ENCODE peak calls at places on chromosome 20, in five cellular contexts. G is Peyer's patch, V is OCI-LY7, U is left lung, K is mesenchymal stem cell. Z is an unnamed sample.

GRCh38 chr20:35721219-35721618 is 20.8 kb downstream of the RBM39 start:
- DNase-seq in G (no peak), V (no peak), U (no peak), K (no peak), Z (no peak)

GRCh38 chr20:33793011-33793931 is 17.9 kb upstream of the CHMP4B start:
- DNase-seq in G (no peak), V (no peak), U (peak; percentile 34), K (peak; percentile 65), Z (peak; percentile 71)

GRCh38 chr20:4820833-4821518 is 99.3 kb downstream of the PRND start:
- DNase-seq in G (no peak), V (no peak), U (no peak), K (peak; percentile 12), Z (no peak)

GRCh38 chr20:44598413-44599290 is 16.3 kb downstream of the PKIG start:
- DNase-seq in G (peak; percentile 50), V (peak; percentile 40), U (no peak), K (peak; percentile 39), Z (peak; percentile 64)

GRCh38 chr20:54194724-54195438 is 13.0 kb upstream of the PFDN4 start:
- DNase-seq in G (no peak), V (no peak), U (no peak), K (no peak), Z (no peak)

GRCh38 chr20:35768731-35769664 is 2.8 kb upstream of the PHF20 start:
- DNase-seq in G (peak; percentile 94), V (no peak), U (peak; percentile 93), K (peak; percentile 99), Z (peak; percentile 97)

GRCh38 chr20:35506872-35507638 is 22.4 kb downstream of the C20orf173 start:
- DNase-seq in G (no peak), V (no peak), U (no peak), K (peak; percentile 38), Z (no peak)

GRCh38 chr20:2379511-2380229 is 1.0 kb upstream of the TGM6 start:
- DNase-seq in G (no peak), V (peak; percentile 2), U (no peak), K (no peak), Z (no peak)

GRCh38 chr20:1434571-1435336 is 31.9 kb downstream of the NSFL1C start:
- DNase-seq in G (peak; percentile 86), V (peak; percentile 92), U (peak; percentile 64), K (peak; percentile 97), Z (no peak)

GRCh38 chr20:35699127-35699913 is at the start of the genes NFS1 and ROMO1:
- DNase-seq in G (peak; percentile 94), V (peak; percentile 92), U (peak; percentile 85), K (peak; percentile 91), Z (peak; percentile 89)

GRCh38 chr20:39623584-39624234 is 661.6 kb downstream of the DHX35 start:
- DNase-seq in G (no peak), V (no peak), U (no peak), K (no peak), Z (no peak)

GRCh38 chr20:58438970-58439808 is 50.2 kb downstream of the VAPB start:
- DNase-seq in G (no peak), V (no peak), U (no peak), K (no peak), Z (no peak)

GRCh38 chr20:34872604-34873224 is at the start of gene GGT7:
- DNase-seq in G (peak; percentile 94), V (peak; percentile 88), U (peak; percentile 84), K (peak; percentile 70), Z (peak; percentile 81)

GRCh38 chr20:21571841-21572690 is 58.2 kb upstream of the NKX2-2 start:
- DNase-seq in G (peak; percentile 50), V (peak; percentile 40), U (no peak), K (peak; percentile 1), Z (no peak)

GRCh38 chr20:3080939-3081388 is 3.6 kb downstream of the AVP start:
- DNase-seq in G (no peak), V (no peak), U (peak; percentile 47), K (no peak), Z (peak; percentile 84)

GRCh38 chr20:58042626-58043025 is 185.8 kb downstream of the ANKRD60 start:
- DNase-seq in G (no peak), V (no peak), U (no peak), K (no peak), Z (no peak)

GRCh38 chr20:52789716-52790115 is 182.4 kb upstream of the TSHZ2 start:
- DNase-seq in G (no peak), V (no peak), U (no peak), K (no peak), Z (no peak)

GRCh38 chr20:54980321-54980960 is 505.0 kb downstream of the DOK5 start:
- DNase-seq in G (no peak), V (peak; percentile 4), U (no peak), K (no peak), Z (no peak)

GRCh38 chr20:3818155-3819151 is 1.9 kb upstream of the AP5S1 start:
- DNase-seq in G (peak; percentile 85), V (peak; percentile 79), U (peak; percentile 78), K (peak; percentile 92), Z (peak; percentile 82)

GRCh38 chr20:25321991-25322390 is 68.6 kb downstream of the ABHD12 start:
- DNase-seq in G (no peak), V (no peak), U (no peak), K (peak; percentile 59), Z (no peak)

GRCh38 chr20:57405236-57406016 is 14.2 kb downstream of the RBM38 start:
- DNase-seq in G (no peak), V (no peak), U (no peak), K (no peak), Z (peak; percentile 42)

GRCh38 chr20:58511364-58511763 is 3.8 kb downstream of the APCDD1L start:
- DNase-seq in G (no peak), V (no peak), U (no peak), K (peak; percentile 60), Z (no peak)

GRCh38 chr20:18904624-18905023 is 91.0 kb downstream of the SCP2D1 start:
- DNase-seq in G (no peak), V (no peak), U (no peak), K (no peak), Z (no peak)

GRCh38 chr20:46438156-46438750 is 31.8 kb upstream of the ELMO2 start:
- DNase-seq in G (no peak), V (peak; percentile 36), U (no peak), K (peak; percentile 34), Z (no peak)

GRCh38 chr20:55057779-55058415 is 582.5 kb downstream of the DOK5 start:
- DNase-seq in G (peak; percentile 49), V (no peak), U (no peak), K (no peak), Z (peak; percentile 21)

GRCh38 chr20:12570371-12570770 is 438.4 kb upstream of the SPTLC3 start:
- DNase-seq in G (no peak), V (peak; percentile 18), U (no peak), K (peak; percentile 36), Z (no peak)

GRCh38 chr20:8678098-8678776 is 390.6 kb upstream of the PLCB4 start:
- DNase-seq in G (no peak), V (no peak), U (no peak), K (no peak), Z (no peak)

DNA sequence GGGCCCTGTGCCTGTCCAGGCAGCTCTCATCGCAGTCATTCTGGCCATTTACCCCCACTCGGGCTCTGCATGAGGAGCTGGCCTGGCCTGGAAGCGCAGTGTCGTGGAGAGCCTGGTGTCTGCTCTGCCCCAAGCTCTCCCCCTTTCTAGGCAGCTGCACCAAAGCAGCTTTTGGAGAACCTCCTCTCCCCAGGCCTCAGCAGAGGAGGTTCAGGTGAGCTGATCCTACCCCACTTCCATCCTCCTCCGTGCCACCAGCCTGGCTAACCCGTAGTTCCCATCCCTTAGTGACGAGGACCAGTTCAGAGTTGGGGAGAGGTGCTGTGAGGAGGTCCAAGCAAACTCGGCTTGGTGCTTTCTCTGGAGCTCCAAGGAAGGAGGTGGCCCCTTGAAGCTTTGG is 30.5 kb upstream of the PHACTR3 start:
- DNase-seq in G (no peak), V (no peak), U (no peak), K (no peak), Z (no peak)
- H3K4me1 ChIP-seq in G (no peaks in the 10 kb centered on the region), V (no peaks in the 10 kb centered on the region), U (peaks cover 3% of the 10 kb centered on the region), K (no peaks in the 10 kb centered on the region), Z (no peaks in the 10 kb centered on the region)

GRCh38 chr20:32474009-32474716 is 111.0 kb downstream of the NOL4L start:
- DNase-seq in G (no peak), V (no peak), U (peak; percentile 70), K (no peak), Z (no peak)
- H3K4me3 ChIP-seq in G (peak overlapping the region; percentile 52), V (no peak overlapping the region), U (no peak overlapping the region), K (peak overlapping the region; percentile 80), Z (peak overlapping the region; percentile 2)

DNA sequence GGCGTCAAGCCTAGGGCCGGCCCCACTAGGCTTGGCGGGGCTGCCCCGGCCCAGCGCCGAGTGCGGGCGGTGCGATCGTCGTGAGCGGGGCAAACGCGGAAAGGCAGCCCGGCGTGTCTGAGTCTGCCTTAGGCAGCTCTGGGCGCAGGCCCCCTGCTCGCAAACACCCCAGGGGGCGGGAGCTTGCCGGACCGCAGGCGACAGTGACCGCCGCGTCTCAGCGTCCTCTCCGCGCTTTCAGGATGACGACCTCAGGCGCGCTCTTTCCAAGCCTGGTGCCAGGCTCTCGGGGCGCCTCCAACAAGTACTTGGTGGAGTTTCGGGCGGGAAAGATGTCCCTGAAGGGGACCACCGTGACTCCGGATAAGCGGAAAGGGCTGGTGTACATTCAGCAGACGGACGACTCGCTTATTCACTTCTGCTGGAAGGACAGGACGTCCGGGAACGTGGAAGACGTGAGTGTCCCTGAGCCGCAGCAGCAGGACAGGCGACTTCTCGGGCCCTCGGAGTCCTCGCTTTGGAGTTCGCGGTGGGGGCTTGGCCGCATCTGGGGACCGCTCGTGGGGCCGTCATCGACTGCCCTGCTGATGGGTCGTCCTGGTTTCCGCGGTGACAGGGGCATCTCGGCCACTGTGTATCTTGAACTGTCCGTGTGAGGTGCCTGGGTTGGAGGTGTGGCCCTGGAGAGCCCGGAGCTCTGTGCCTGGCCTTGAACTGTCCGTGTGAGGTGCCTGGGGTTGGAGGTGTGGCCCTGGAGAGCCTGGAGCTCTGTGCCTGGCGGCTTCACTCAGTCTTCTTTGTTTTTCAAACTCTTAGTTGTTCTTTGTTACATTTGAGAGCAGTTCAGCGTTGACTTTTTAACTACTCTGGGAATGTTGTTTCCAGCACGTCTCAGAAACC is 780 bp downstream of the ADRM1 start:
- DNase-seq in G (peak; percentile 60), V (peak; percentile 34), U (no peak), K (peak; percentile 41), Z (peak; percentile 46)
- H3K4me1 ChIP-seq in G (peaks cover 20% of the 10 kb centered on the region), V (peaks cover 27% of the 10 kb centered on the region), U (peaks cover 33% of the 10 kb centered on the region), K (peaks cover 42% of the 10 kb centered on the region), Z (peaks cover 7% of the 10 kb centered on the region)

GRCh38 chr20:43462369-43463132 is 4.9 kb downstream of the SRSF6 start:
- DNase-seq in G (no peak), V (no peak), U (no peak), K (no peak), Z (no peak)

GRCh38 chr20:43459022-43459942 is 1.6 kb downstream of the SRSF6 start:
- DNase-seq in G (peak; percentile 57), V (peak; percentile 17), U (no peak), K (peak; percentile 28), Z (no peak)

GRCh38 chr20:43461894-43462293 is 4.2 kb downstream of the SRSF6 start:
- DNase-seq in G (no peak), V (no peak), U (no peak), K (no peak), Z (no peak)

GRCh38 chr20:43460172-43460829 is 2.6 kb downstream of the SRSF6 start:
- DNase-seq in G (no peak), V (no peak), U (no peak), K (no peak), Z (no peak)

DNA sequence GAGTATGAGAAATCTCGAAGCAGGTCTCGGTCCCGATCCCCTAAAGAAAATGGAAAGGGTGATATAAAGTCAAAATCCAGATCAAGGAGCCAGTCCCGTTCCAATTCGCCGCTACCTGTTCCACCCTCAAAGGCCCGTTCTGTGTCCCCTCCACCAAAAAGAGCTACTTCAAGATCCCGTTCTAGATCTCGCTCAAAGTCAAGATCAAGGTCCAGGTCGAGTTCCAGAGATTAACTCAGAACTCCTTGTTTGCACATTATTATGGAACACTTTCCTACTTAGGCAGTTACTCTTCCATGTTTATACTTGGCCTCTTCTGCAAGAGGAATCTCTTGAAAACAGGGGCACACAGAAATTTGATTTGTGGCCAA is 3.1 kb downstream of the SRSF6 start:
- DNase-seq in G (peak; percentile 41), V (no peak), U (no peak), K (no peak), Z (no peak)
- H3K4me3 ChIP-seq in G (no peak overlapping the region), V (no peak overlapping the region), U (no peak overlapping the region), K (no peak overlapping the region), Z (no peak overlapping the region)

Z was measured in right cardiac atrium.